ENCODE peak calls at places on chromosomes 7 and 10, in five cellular contexts. D is left kidney, Q is NCI-H524 treated with DMSO at 0.1 percent for 48 hours, F is NCI-H1092 treated with DMSO at 0.1 percent for 48 hours, Z is tibial artery. L is an unnamed sample.

GRCh38 chr10:101935431-101935830 is 91.8 kb upstream of the KCNIP2 start:
- DNase-seq in F (no peak), Q (no peak), Z (no peak), D (no peak), L (no peak)

GRCh38 chr7:2175091-2175490 is 57.7 kb downstream of the MAD1L1 start:
- DNase-seq in Q (no peak), Z (peak), F (no peak), D (no peak), L (no peak)

GRCh38 chr10:1382711-1383110 is 326.5 kb downstream of the WDR37 start:
- DNase-seq in Z (peak), Q (no peak), F (no peak), D (no peak), L (no peak)

GRCh38 chr7:82745117-82745516 is 301.5 kb upstream of the CACNA2D1 start:
- DNase-seq in F (no peak), D (peak), Q (no peak), Z (no peak), L (no peak)

GRCh38 chr10:34555653-34556052 is 259.4 kb downstream of the PARD3 start:
- DNase-seq in Q (no peak), F (no peak), D (no peak), Z (no peak), L (no peak)

GRCh38 chr10:122040786-122041185 is 51.8 kb downstream of the TACC2 start:
- DNase-seq in F (no peak), D (no peak), Z (no peak), Q (no peak), L (no peak)

GRCh38 chr10:93406367-93407145 is 75.6 kb downstream of the MYOF start:
- DNase-seq in F (no peak), Q (no peak), Z (no peak), D (no peak), L (no peak)

GRCh38 chr7:10643545-10643944 is 330.1 kb upstream of the PHF14 start:
- DNase-seq in D (no peak), Z (no peak), F (no peak), Q (no peak), L (no peak)

GRCh38 chr7:106848851-106849442 is 16.1 kb upstream of the PIK3CG start:
- DNase-seq in Z (no peak), D (no peak), Q (no peak), F (no peak), L (no peak)